ENCODE peak calls at places on chromosomes 11 and 22, in four cellular contexts. J is SK-N-SH, Q is K562, N is GM12878. F is an unnamed sample.

GRCh38 chr11:74453373-74453975 is 13.9 kb downstream of the KCNE3 start:
- DNase-seq in J (peak; percentile 63), Q (peak; percentile 72), N (peak; percentile 9), F (peak; percentile 87)

GRCh38 chr11:68354181-68354872 is 41.9 kb downstream of the LRP5 start:
- DNase-seq in J (no peak), Q (no peak), N (no peak), F (no peak)

GRCh38 chr11:8354622-8355417 is 91.1 kb upstream of the LMO1 start:
- DNase-seq in N (no peak), J (peak; percentile 79), Q (no peak), F (no peak)

GRCh38 chr11:2137202-2138071 is 1.8 kb downstream of the IGF2 start:
- DNase-seq in J (peak; percentile 95), Q (peak; percentile 88), N (no peak), F (peak; percentile 77)

GRCh38 chr22:35149149-35149548 is 83.2 kb downstream of the ISX start:
- DNase-seq in Q (no peak), N (no peak), J (no peak), F (no peak)

GRCh38 chr11:132605794-132606570 is 926.3 kb downstream of the OPCML start:
- DNase-seq in J (no peak), N (no peak), Q (no peak), F (no peak)

GRCh38 chr11:33670250-33671011 is 30.2 kb downstream of the C11orf91 start:
- DNase-seq in Q (no peak), N (no peak), J (no peak), F (no peak)

GRCh38 chr11:420911-421321 is 6.1 kb upstream of the SIGIRR start:
- DNase-seq in Q (no peak), N (no peak), J (no peak), F (peak; percentile 11)

GRCh38 chr11:123588863-123589262 is 65.6 kb downstream of the SCN3B start:
- DNase-seq in Q (no peak), N (no peak), J (no peak), F (no peak)

GRCh38 chr11:118438314-118438931 is 2.1 kb downstream of the KMT2A start:
- DNase-seq in J (peak; percentile 53), Q (peak; percentile 65), N (no peak), F (peak; percentile 27)

GRCh38 chr22:37109242-37109917 is at the start of gene TMPRSS6:
- DNase-seq in Q (no peak), J (no peak), N (no peak), F (no peak)

GRCh38 chr11:82676483-82677094 is 57.1 kb downstream of the FAM181B start:
- DNase-seq in Q (peak; percentile 14), N (no peak), J (no peak), F (no peak)

GRCh38 chr22:41240377-41241132 is at the start of gene CHADL:
- DNase-seq in J (peak; percentile 72), Q (no peak), N (no peak), F (peak; percentile 30)

GRCh38 chr11:84496122-84496521 is 1131.0 kb downstream of the DLG2 start:
- DNase-seq in J (no peak), N (no peak), Q (no peak), F (no peak)

GRCh38 chr22:27686534-27686933 is 115.0 kb downstream of the MN1 start:
- DNase-seq in Q (peak; percentile 27), N (no peak), J (no peak), F (no peak)

GRCh38 chr22:29209624-29209929 is 3.9 kb downstream of the EMID1 start:
- DNase-seq in J (no peak), N (no peak), Q (no peak), F (no peak)

GRCh38 chr11:68976563-68976962 is 4.2 kb downstream of the MRGPRD start:
- DNase-seq in N (no peak), Q (no peak), J (no peak), F (peak; percentile 6)

GRCh38 chr22:50481440-50482106 is at the start of gene ADM2:
- DNase-seq in J (peak; percentile 91), Q (peak; percentile 70), N (no peak), F (peak; percentile 87)

GRCh38 chr11:20070459-20070858 is 89.8 kb downstream of the DBX1 start:
- DNase-seq in N (no peak), J (no peak), Q (no peak), F (no peak)

GRCh38 chr11:97739892-97740782 is 1280.6 kb upstream of the CNTN5 start:
- DNase-seq in Q (no peak), N (no peak), J (peak; percentile 32), F (no peak)

GRCh38 chr22:29380856-29381255 is 7.5 kb downstream of the AP1B1 start:
- DNase-seq in J (no peak), N (no peak), Q (no peak), F (no peak)

GRCh38 chr11:70074701-70075100 is 3.4 kb upstream of the ANO1 start:
- DNase-seq in Q (no peak), J (no peak), N (no peak), F (no peak)

GRCh38 chr11:69342588-69343330 is 48.8 kb downstream of the MYEOV start:
- DNase-seq in Q (no peak), J (no peak), N (no peak), F (no peak)

GRCh38 chr22:36282078-36282831 is 29.3 kb downstream of the APOL1 start:
- DNase-seq in Q (no peak), N (no peak), J (no peak), F (no peak)

GRCh38 chr11:77019976-77020591 is 14.1 kb upstream of the B3GNT6 start:
- DNase-seq in Q (peak; percentile 36), J (no peak), N (no peak), F (no peak)

GRCh38 chr11:110908401-110909106 is 196.3 kb upstream of the ARHGAP20 start:
- DNase-seq in N (no peak), Q (no peak), J (no peak), F (no peak)

GRCh38 chr11:72786305-72787261 is 7.3 kb downstream of the STARD10 start:
- DNase-seq in N (no peak), Q (no peak), J (no peak), F (no peak)

GRCh38 chr11:130145975-130146776 is 13.4 kb upstream of the ST14 start:
- DNase-seq in J (no peak), Q (no peak), N (no peak), F (peak; percentile 90)

GRCh38 chr22:39277135-39277607 is 32.4 kb upstream of the PDGFB start:
- DNase-seq in N (no peak), Q (no peak), J (no peak), F (no peak)

GRCh38 chr11:95692526-95693270 is 96.9 kb downstream of the FAM76B start:
- DNase-seq in Q (no peak), J (no peak), N (no peak), F (no peak)

DNA sequence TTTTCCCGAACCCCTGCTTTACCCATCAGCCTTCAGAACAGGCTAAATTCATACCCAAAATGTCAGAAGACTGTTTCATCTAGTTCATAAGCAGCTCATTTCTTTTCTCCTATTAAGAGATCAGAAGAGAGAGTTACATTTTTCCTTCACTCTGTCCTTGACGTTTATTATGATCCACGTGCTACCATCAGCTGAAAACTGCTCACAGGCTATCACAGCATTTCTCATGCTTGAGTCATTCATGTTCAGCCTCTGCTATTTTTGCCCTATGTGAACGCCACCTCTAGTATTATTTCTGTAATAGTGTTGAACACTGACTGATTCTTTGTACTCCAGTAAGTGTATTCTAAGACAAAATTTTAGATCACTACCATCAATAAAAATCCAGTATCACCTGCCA is 51.9 kb downstream of the SLC1A2 start:
- DNase-seq in N (no peak), J (no peak), Q (no peak), F (no peak)
- TF ChIP-seq USF1 in N (no peak), J (no peak), Q (no peak), F (no peak)

GRCh38 chr22:20106205-20106848 is 9.6 kb upstream of the RANBP1 start:
- DNase-seq in Q (no peak), J (no peak), N (no peak), F (no peak)
- TF ChIP-seq USF1 in Q (no peak), J (no peak), N (no peak), F (no peak)

DNA sequence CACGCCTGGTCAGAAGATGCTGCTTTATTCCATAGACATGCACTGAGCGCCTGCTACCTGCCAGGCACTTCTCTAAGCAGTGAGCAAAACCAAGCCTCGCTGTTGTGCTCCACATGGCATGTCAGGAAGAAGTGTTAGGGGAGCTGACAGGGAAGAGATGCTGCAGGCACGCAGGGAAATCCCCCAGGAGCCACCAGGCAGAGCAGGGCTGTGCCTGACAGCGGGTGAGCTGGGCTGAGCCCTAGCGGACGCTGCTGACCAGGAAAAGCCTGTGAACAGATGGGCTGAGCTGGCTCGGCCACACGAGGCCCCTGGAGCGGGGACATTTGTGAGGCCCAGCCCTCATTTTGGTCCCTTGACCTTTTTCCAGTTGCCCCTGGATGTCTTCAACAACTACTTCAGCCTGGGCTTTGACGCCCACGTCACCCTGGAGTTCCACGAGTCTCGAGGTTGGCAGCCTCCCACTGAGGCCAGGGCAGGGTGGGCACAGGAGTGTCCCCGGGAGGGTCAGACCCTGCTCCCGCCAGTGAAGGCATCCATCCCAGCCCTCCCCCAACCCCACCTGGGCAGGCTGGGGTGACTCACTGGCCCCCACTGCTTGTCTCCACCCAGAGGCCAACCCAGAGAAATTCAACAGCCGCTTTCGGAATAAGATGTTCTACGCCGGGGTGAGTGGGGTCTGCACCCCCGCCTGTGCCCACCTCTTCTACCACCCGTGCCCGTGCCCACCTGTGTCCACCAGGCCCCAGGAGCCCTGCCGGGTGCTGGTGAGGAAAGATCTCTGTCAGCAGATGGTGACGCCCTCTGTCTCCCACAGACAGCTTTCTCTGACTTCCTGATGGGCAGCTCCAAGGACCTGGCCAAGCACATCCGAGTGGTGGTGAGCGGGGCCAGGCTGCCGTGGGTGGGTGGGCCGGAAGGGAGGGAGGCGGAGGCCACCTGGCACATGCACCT is 7.4 kb upstream of the MDK start:
- DNase-seq in N (no peak), J (no peak), Q (no peak), F (no peak)
- TF ChIP-seq USF1 in N (no peak), J (no peak), Q (no peak), F (no peak)

DNA sequence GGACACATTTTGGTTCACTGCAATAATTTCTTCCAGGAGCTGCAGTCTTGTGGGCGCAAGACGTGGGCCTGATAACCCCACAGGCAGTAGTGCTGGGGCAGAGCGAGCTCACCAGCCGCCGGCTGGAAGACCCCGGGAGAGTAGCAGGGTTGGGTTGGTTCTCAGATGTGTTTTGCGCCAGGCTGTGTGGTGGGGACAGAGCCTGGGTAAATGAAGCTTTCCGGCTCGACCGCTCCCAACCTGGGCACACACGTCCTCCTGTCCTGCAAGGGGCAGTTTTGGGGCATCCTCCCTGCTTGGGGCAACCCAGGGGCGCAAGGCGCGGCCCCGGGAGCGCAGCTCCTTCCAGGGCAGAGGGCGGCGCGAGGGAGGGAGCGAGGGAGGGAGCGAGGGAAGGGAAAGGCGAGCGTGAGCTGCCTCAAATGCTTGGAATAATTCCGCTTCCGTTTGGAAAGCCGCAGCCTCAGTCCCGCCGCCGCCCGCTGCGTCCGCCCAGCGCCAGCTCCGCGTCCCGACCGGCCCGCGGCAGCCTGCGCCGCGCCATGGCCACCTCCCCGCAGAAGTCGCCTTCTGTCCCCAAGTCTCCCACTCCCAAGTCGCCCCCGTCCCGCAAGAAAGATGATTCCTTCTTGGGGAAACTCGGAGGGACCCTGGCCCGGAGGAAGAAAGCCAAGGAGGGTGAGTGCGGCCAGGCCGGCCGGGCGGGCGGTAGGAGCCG is at the start of gene PARVA:
- DNase-seq in Q (no peak), J (no peak), N (no peak), F (peak; percentile 79)
- TF ChIP-seq USF1 in Q (no peak), J (no peak), N (no peak), F (no peak)

GRCh38 chr11:35248558-35249323 is 109.8 kb downstream of the CD44 start:
- DNase-seq in J (no peak), N (no peak), Q (no peak), F (no peak)

GRCh38 chr11:35245786-35246185 is 106.8 kb downstream of the CD44 start:
- DNase-seq in N (no peak), Q (no peak), J (no peak), F (no peak)

GRCh38 chr11:35247863-35248262 is 108.9 kb downstream of the CD44 start:
- DNase-seq in N (no peak), Q (no peak), J (no peak), F (no peak)

GRCh38 chr11:35247428-35247827 is 108.5 kb downstream of the CD44 start:
- DNase-seq in J (no peak), Q (no peak), N (no peak), F (no peak)

GRCh38 chr11:35246725-35247124 is 107.8 kb downstream of the CD44 start:
- DNase-seq in Q (no peak), J (no peak), N (no peak), F (no peak)
- TF ChIP-seq USF1 in Q (no peak), J (no peak), N (no peak), F (no peak)